ENCODE peak calls at places on chromosomes 1 and 21, in seven cellular contexts. E is uterus, D is breast epithelium, S is sigmoid colon, R is fibroblast of lung, N is IMR-90, Z is lower lobe of right lung. Y is an unnamed sample.

GRCh38 chr1:19439464-19440171 is 45.7 kb downstream of the CAPZB start:
- DNase-seq in E (no peak), D (no peak), S (peak), R (no peak), N (no peak), Z (no peak), Y (no peak)

GRCh38 chr1:84782311-84782771 is 92.1 kb upstream of the SSX2IP start:
- DNase-seq in E (peak), D (no peak), S (no peak), R (peak), N (peak), Z (peak), Y (peak)

GRCh38 chr1:58159424-58159810 is 387.1 kb downstream of the OMA1 start:
- DNase-seq in E (no peak), D (no peak), S (no peak), R (no peak), N (no peak), Z (no peak), Y (no peak)

GRCh38 chr1:7552402-7552801 is 218.7 kb upstream of the VAMP3 start:
- DNase-seq in E (peak), D (no peak), S (no peak), R (peak), N (peak), Z (peak), Y (no peak)

GRCh38 chr1:200353232-200353631 is 56.6 kb downstream of the ZNF281 start:
- DNase-seq in E (no peak), D (no peak), S (no peak), R (no peak), N (no peak), Z (no peak), Y (no peak)

GRCh38 chr1:113557176-113557575 is 166.9 kb downstream of the MAGI3 start:
- DNase-seq in E (no peak), D (no peak), S (no peak), R (no peak), N (no peak), Z (no peak), Y (no peak)

GRCh38 chr21:45871616-45872236 is 109.8 kb upstream of the COL6A1 start:
- DNase-seq in E (no peak), D (peak), S (peak), R (no peak), N (no peak), Z (peak), Y (no peak)

GRCh38 chr1:38221006-38221649 is 174.5 kb upstream of the POU3F1 start:
- DNase-seq in E (no peak), D (no peak), S (no peak), R (peak), N (peak), Z (no peak), Y (peak)

GRCh38 chr1:215899901-215900300 is 332.8 kb downstream of the KCTD3 start:
- DNase-seq in E (no peak), D (no peak), S (no peak), R (no peak), N (no peak), Z (no peak), Y (no peak)

GRCh38 chr1:175067707-175068106 is at the start of gene TNN:
- DNase-seq in E (no peak), D (no peak), S (no peak), R (no peak), N (no peak), Z (no peak), Y (no peak)

GRCh38 chr1:6246497-6247295 is 2.7 kb downstream of the HES3 start:
- DNase-seq in E (peak), D (peak), S (peak), R (peak), N (peak), Z (peak), Y (peak)

GRCh38 chr1:159900086-159900680 is at the start of gene CFAP45:
- DNase-seq in E (peak), D (peak), S (peak), R (peak), N (peak), Z (peak), Y (peak)

GRCh38 chr1:202274611-202275010 is 67.1 kb downstream of the UBE2T start:
- DNase-seq in E (peak), D (no peak), S (no peak), R (no peak), N (peak), Z (no peak), Y (peak)

GRCh38 chr1:226034482-226034881 is 28.0 kb upstream of the H3-3A start:
- DNase-seq in E (peak), D (peak), S (peak), R (peak), N (peak), Z (peak), Y (peak)

GRCh38 chr1:247444571-247444970 is 13.3 kb downstream of the OR2B11 start:
- DNase-seq in E (no peak), D (no peak), S (no peak), R (no peak), N (no peak), Z (no peak), Y (no peak)

GRCh38 chr1:41359211-41360073 is 1.8 kb upstream of the FOXO6 start:
- DNase-seq in E (peak), D (no peak), S (no peak), R (peak), N (no peak), Z (no peak), Y (no peak)

GRCh38 chr1:229643996-229644748 is 18.1 kb downstream of the URB2 start:
- DNase-seq in E (no peak), D (no peak), S (no peak), R (no peak), N (no peak), Z (peak), Y (no peak)

GRCh38 chr1:177567393-177567792 is 396.6 kb downstream of the BRINP2 start:
- DNase-seq in E (no peak), D (no peak), S (no peak), R (no peak), N (peak), Z (no peak), Y (no peak)

GRCh38 chr1:186559601-186560116 is 98.7 kb upstream of the PDC start:
- DNase-seq in E (no peak), D (no peak), S (no peak), R (peak), N (peak), Z (no peak), Y (peak)

GRCh38 chr1:28882009-28882628 is 32.2 kb upstream of the EPB41 start:
- DNase-seq in E (peak), D (peak), S (peak), R (peak), N (peak), Z (peak), Y (peak)

GRCh38 chr1:166488327-166488726 is 321.5 kb upstream of the FAM78B start:
- DNase-seq in E (no peak), D (no peak), S (no peak), R (no peak), N (no peak), Z (no peak), Y (no peak)

GRCh38 chr1:163170975-163171676 is 31.6 kb downstream of the RGS5 start:
- DNase-seq in E (no peak), D (no peak), S (no peak), R (peak), N (peak), Z (no peak), Y (peak)
- TF ChIP-seq CTCF in E (no peak), D (no peak), S (no peak), R (peak), N (peak), Z (peak), Y (peak)

GRCh38 chr1:39955547-39956539 is 898 bp downstream of the MFSD2A start:
- DNase-seq in E (no peak), D (no peak), S (no peak), R (peak), N (peak), Z (no peak), Y (peak)
- H3K27ac ChIP-seq in E (peak), D (peak), S (peak), R (peak), N (no peak), Z (peak), Y (no peak)

GRCh38 chr1:24420547-24420946 is 4.9 kb downstream of the NIPAL3 start:
- DNase-seq in E (no peak), D (no peak), S (no peak), R (no peak), N (peak), Z (no peak), Y (no peak)
- H3K4me3 ChIP-seq in E (no peak), D (no peak), S (no peak), R (no peak), N (no peak), Z (no peak), Y (no peak)

GRCh38 chr21:37460196-37460595 is 93.6 kb downstream of the DYRK1A start:
- DNase-seq in E (no peak), D (no peak), S (no peak), R (no peak), N (no peak), Z (no peak), Y (no peak)
- TF ChIP-seq CTCF in E (no peak), D (no peak), S (no peak), R (no peak), N (peak), Z (no peak), Y (peak)

GRCh38 chr1:171366099-171366498 is 52.1 kb downstream of the FMO4 start:
- DNase-seq in E (no peak), D (no peak), S (no peak), R (no peak), N (no peak), Z (no peak), Y (no peak)
- H3K27ac ChIP-seq in E (no peak), D (no peak), S (no peak), R (no peak), N (no peak), Z (no peak), Y (no peak)

GRCh38 chr1:110288111-110288510 is 51.1 kb upstream of the RBM15 start:
- DNase-seq in E (no peak), D (no peak), S (no peak), R (peak), N (no peak), Z (no peak), Y (no peak)

GRCh38 chr1:110282395-110282794 is 56.8 kb upstream of the RBM15 start:
- DNase-seq in E (no peak), D (no peak), S (no peak), R (no peak), N (no peak), Z (no peak), Y (no peak)

GRCh38 chr1:110286564-110286963 is 52.6 kb upstream of the RBM15 start:
- DNase-seq in E (no peak), D (no peak), S (no peak), R (no peak), N (no peak), Z (no peak), Y (peak)

GRCh38 chr1:110283677-110284076 is 55.5 kb upstream of the RBM15 start:
- DNase-seq in E (no peak), D (no peak), S (no peak), R (peak), N (peak), Z (no peak), Y (peak)

GRCh38 chr1:110285316-110285715 is 53.9 kb upstream of the RBM15 start:
- DNase-seq in E (no peak), D (no peak), S (no peak), R (no peak), N (peak), Z (no peak), Y (no peak)
- H3K4me3 ChIP-seq in E (no peak), D (no peak), S (no peak), R (no peak), N (no peak), Z (no peak), Y (no peak)

DNA sequence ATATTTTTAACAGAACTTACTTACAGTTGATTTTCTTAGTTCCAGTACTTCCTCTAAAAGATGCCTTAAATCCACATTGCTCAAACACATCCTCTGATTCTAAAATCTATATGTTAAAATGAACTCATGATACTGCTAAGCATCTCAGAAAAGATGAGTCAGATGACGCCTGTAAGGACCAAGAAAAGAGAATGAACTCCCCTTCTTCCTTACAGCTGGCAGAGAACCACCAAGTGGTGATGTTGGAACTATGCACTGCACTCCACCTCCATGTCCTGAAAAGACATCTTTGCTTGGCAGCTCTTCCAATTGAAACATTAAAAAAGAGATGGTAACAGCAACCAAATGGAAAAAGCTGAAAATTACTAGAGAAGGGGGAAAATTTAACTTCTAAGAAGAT is 648.8 kb downstream of the PTPRC start:
- DNase-seq in E (no peak), D (no peak), S (no peak), R (no peak), N (peak), Z (no peak), Y (peak)
- TF ChIP-seq CTCF in E (no peak), D (no peak), S (no peak), R (no peak), N (no peak), Z (no peak), Y (peak)

GRCh38 chr1:22841142-22841541 is 130.5 kb downstream of the EPHB2 start:
- DNase-seq in E (no peak), D (no peak), S (no peak), R (no peak), N (no peak), Z (no peak), Y (no peak)
- H3K27ac ChIP-seq in E (no peak), D (no peak), S (no peak), R (no peak), N (no peak), Z (no peak), Y (no peak)

GRCh38 chr1:32623775-32624174 is 26.6 kb downstream of the ZBTB8OS start:
- DNase-seq in E (no peak), D (no peak), S (no peak), R (no peak), N (no peak), Z (no peak), Y (no peak)
- H3K4me3 ChIP-seq in E (no peak), D (no peak), S (no peak), R (no peak), N (no peak), Z (no peak), Y (no peak)

Y was measured in brain microvascular endothelial cell.